ENCODE peak calls at places on chromosomes 13 and 19, in eight cellular contexts. N, K, W, V, A, M, E and R are unnamed samples. For H3K4me1, the result is how much of the 10 kb centered on the place peaks cover.

GRCh38 chr19:13011653-13012389 is 16.5 kb downstream of the NFIX start:
- DNase-seq in N (no peak), K (peak), W (peak), V (no peak), A (no peak), M (no peak), E (no peak), R (no peak)

GRCh38 chr13:59690857-59691500 is 472.7 kb downstream of the DIAPH3 start:
- DNase-seq in N (no peak), K (peak), W (no peak), V (no peak), A (peak), M (no peak), E (no peak), R (peak)

GRCh38 chr13:27131202-27131623 is 40.4 kb downstream of the USP12 start:
- DNase-seq in N (no peak), K (peak), W (peak), V (peak), A (peak), M (peak), E (no peak), R (no peak)

GRCh38 chr19:16374436-16374835 is 49.8 kb downstream of the KLF2 start:
- DNase-seq in N (no peak), K (no peak), W (no peak), V (no peak), A (no peak), M (no peak), E (no peak), R (no peak)

GRCh38 chr13:55571237-55571867 is 1569.4 kb upstream of the PRR20A start:
- DNase-seq in N (no peak), K (no peak), W (peak), V (no peak), A (no peak), M (no peak), E (no peak), R (no peak)

GRCh38 chr19:41708481-41708880 is at the start of gene CEACAM5:
- DNase-seq in N (no peak), K (no peak), W (no peak), V (no peak), A (no peak), M (no peak), E (no peak), R (no peak)

GRCh38 chr13:49681837-49682236 is 9.4 kb downstream of the EBPL start:
- DNase-seq in N (peak), K (peak), W (no peak), V (peak), A (no peak), M (peak), E (peak), R (peak)

GRCh38 chr19:13169769-13170168 is 19.6 kb downstream of the IER2 start:
- DNase-seq in N (peak), K (peak), W (no peak), V (peak), A (peak), M (peak), E (no peak), R (peak)

GRCh38 chr19:1000095-1000494 is at the start of gene GRIN3B:
- DNase-seq in N (peak), K (peak), W (peak), V (peak), A (peak), M (peak), E (peak), R (peak)

GRCh38 chr13:44763604-44764311 is 187.6 kb upstream of the TSC22D1 start:
- DNase-seq in N (no peak), K (no peak), W (no peak), V (no peak), A (peak), M (peak), E (no peak), R (no peak)

GRCh38 chr19:31905980-31906948 is 439.1 kb upstream of the ZNF507 start:
- DNase-seq in N (peak), K (peak), W (no peak), V (no peak), A (peak), M (no peak), E (no peak), R (peak)

GRCh38 chr13:105914637-105915036 is 620.8 kb downstream of the EFNB2 start:
- DNase-seq in N (peak), K (peak), W (no peak), V (peak), A (peak), M (peak), E (no peak), R (peak)

DNA sequence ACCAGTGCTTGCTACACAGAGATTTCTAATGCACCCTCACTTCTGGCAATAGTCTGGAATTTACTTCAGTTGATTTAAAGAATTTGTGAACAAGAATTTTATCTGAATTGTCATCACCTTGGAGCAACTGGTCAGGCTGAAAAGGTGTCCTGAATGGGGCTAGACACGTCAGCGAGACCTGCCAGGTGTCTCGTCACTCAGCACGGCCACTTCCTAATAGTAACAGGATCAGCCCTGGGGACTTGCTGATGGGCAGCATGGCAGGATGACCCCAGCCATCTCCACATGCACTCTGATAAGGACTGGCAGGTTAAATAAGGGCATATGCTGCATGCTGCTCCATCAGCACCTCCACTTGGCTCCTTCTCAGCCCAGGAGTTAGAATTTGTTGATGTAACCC is 224.2 kb downstream of the FOXO1 start:
- DNase-seq in N (no peak), K (no peak), W (no peak), V (no peak), A (peak), M (no peak), E (no peak), R (no peak)
- H3K4me1 ChIP-seq in N (under half), K (under half), W (under half), V (under half), A (under half), M (under half), E (under half), R (under half)

DNA sequence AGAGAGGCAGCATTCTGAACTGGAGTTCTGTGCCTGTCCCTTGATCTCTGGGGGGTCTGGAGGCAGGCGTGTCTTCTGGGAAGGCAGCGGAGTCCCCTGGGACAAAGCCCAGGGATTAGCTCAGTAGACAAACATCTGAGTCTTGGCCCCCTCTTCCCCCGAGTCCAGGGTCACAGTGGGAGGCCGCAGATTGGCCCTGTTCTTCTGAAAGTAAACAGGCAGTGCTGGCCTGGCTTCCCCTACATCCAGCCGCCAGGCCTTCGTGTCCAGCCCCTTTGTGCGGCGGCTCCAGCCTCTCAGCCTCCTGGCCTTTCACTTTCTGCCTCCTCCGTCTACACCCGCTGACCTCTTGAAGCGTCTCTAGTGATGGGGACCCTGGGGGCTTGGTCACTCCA is 989 bp downstream of the NFILZ start:
- DNase-seq in N (peak), K (peak), W (no peak), V (peak), A (no peak), M (no peak), E (peak), R (peak)
- H3K9ac ChIP-seq in N (no peak), K (no peak), W (no peak), V (no peak), A (no peak), M (no peak), E (no peak), R (no peak)

GRCh38 chr19:35013047-35013819 is 13.1 kb downstream of the GRAMD1A start:
- DNase-seq in N (peak), K (peak), W (peak), V (peak), A (peak), M (peak), E (peak), R (peak)

GRCh38 chr19:35011737-35012682 is 11.9 kb downstream of the GRAMD1A start:
- DNase-seq in N (no peak), K (no peak), W (no peak), V (no peak), A (no peak), M (no peak), E (no peak), R (no peak)

GRCh38 chr19:35015576-35016351 is 14.5 kb upstream of the SCN1B start:
- DNase-seq in N (peak), K (peak), W (no peak), V (peak), A (no peak), M (no peak), E (no peak), R (peak)

GRCh38 chr19:35011091-35011689 is 11.1 kb downstream of the GRAMD1A start:
- DNase-seq in N (no peak), K (no peak), W (no peak), V (no peak), A (no peak), M (no peak), E (no peak), R (no peak)

GRCh38 chr19:35013820-35014754 is 14.0 kb downstream of the GRAMD1A start:
- DNase-seq in N (no peak), K (no peak), W (no peak), V (no peak), A (no peak), M (no peak), E (no peak), R (no peak)
- H3K4me1 ChIP-seq in N (under half), K (under half), W (under half), V (under half), A (under half), M (under half), E (under half), R (under half)

DNA sequence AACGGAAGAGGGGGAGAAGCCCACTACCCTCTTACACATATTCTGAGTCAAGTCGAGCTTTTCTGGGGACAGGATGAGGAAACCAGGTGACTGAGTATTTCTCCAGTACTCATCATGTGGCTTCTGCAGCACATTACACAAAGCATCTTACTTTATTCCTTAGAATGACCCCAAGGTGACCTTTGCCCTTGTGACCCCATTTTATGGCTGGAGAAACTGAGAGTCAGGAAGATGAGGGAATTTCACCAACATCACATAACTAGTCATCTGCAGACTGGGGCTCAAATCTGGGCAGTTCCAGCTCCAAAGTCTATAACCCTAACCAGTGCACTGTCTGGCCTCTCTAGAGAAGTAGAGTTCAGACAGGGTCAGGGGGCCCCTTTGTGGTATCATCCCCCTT is 707.0 kb downstream of the UQCRFS1 start:
- DNase-seq in N (no peak), K (no peak), W (no peak), V (no peak), A (no peak), M (no peak), E (no peak), R (no peak)
- H3K9ac ChIP-seq in N (no peak), K (no peak), W (no peak), V (no peak), A (no peak), M (no peak), E (no peak), R (no peak)

DNA sequence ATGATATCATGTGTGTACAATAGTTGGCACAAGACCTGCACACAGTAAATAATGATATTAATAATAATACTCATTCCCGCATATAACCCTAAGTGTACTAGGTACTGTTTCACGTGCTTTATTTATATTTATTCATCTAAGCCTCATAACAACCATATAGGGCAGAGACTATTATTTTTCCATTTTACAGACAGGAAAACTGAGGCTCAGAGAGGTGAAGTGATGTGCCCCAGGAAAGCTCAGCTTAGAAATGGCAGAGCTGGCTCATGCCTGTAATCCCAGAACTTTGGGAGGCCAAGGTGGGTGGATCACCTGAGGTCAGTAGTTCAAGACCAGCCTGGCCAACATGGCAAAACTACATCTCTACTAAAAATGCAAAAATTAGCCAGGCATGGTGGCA is 13.6 kb downstream of the ACP7 start:
- DNase-seq in N (no peak), K (no peak), W (no peak), V (no peak), A (no peak), M (no peak), E (no peak), R (no peak)
- H3K4me1 ChIP-seq in N (under half), K (under half), W (under half), V (under half), A (under half), M (under half), E (under half), R (under half)

GRCh38 chr19:44624840-44625354 is 11.5 kb downstream of the IGSF23 start:
- DNase-seq in N (no peak), K (no peak), W (no peak), V (no peak), A (no peak), M (no peak), E (no peak), R (no peak)

GRCh38 chr19:44623080-44623479 is 9.7 kb downstream of the IGSF23 start:
- DNase-seq in N (no peak), K (peak), W (no peak), V (peak), A (no peak), M (no peak), E (no peak), R (peak)

GRCh38 chr19:44621367-44621766 is 8.0 kb downstream of the IGSF23 start:
- DNase-seq in N (no peak), K (no peak), W (no peak), V (no peak), A (no peak), M (no peak), E (no peak), R (no peak)

GRCh38 chr19:44625531-44626066 is 12.2 kb downstream of the IGSF23 start:
- DNase-seq in N (no peak), K (peak), W (no peak), V (peak), A (no peak), M (no peak), E (no peak), R (no peak)

GRCh38 chr19:44623626-44624025 is 10.3 kb downstream of the IGSF23 start:
- DNase-seq in N (no peak), K (no peak), W (no peak), V (no peak), A (no peak), M (no peak), E (no peak), R (no peak)
- H3K9ac ChIP-seq in N (no peak), K (no peak), W (no peak), V (no peak), A (no peak), M (no peak), E (no peak), R (no peak)

GRCh38 chr13:40581277-40581579 is 85.2 kb downstream of the FOXO1 start:
- DNase-seq in N (no peak), K (no peak), W (no peak), V (no peak), A (no peak), M (no peak), E (no peak), R (no peak)
- H3K4me1 ChIP-seq in N (under half), K (under half), W (under half), V (under half), A (under half), M (under half), E (under half), R (under half)

GRCh38 chr19:18340237-18340989 is at the start of gene PGPEP1:
- DNase-seq in N (peak), K (peak), W (peak), V (peak), A (peak), M (no peak), E (peak), R (peak)

GRCh38 chr19:18342090-18342632 is 1.8 kb downstream of the PGPEP1 start:
- DNase-seq in N (no peak), K (no peak), W (no peak), V (no peak), A (peak), M (no peak), E (no peak), R (no peak)

GRCh38 chr19:18340990-18341868 is 831 bp downstream of the PGPEP1 start:
- DNase-seq in N (no peak), K (peak), W (peak), V (peak), A (no peak), M (no peak), E (peak), R (peak)

GRCh38 chr19:18338471-18339001 is 1.9 kb upstream of the PGPEP1 start:
- DNase-seq in N (no peak), K (no peak), W (no peak), V (no peak), A (no peak), M (no peak), E (no peak), R (no peak)

GRCh38 chr19:18339703-18340102 is 695 bp upstream of the PGPEP1 start:
- DNase-seq in N (no peak), K (peak), W (peak), V (peak), A (no peak), M (no peak), E (peak), R (peak)
- H3K9ac ChIP-seq in N (no peak), K (no peak), W (no peak), V (no peak), A (no peak), M (no peak), E (no peak), R (peak)